ENCODE peak calls at places on chromosome X, in four cellular contexts. O is HFFc6, Q is A673, V is substantia nigra. M is an unnamed sample.

GRCh38 chrX:85992811-85993229 is 54.5 kb downstream of the CHM start:
- DNase-seq in Q (peak), O (peak), V (no peak), M (peak)

GRCh38 chrX:72258174-72258573 is 18.9 kb downstream of the RPS4X start:
- DNase-seq in O (peak), V (no peak), Q (no peak), M (no peak)

GRCh38 chrX:8433296-8434094 is 31.1 kb upstream of the VCX3B start:
- DNase-seq in Q (no peak), O (no peak), V (no peak), M (no peak)

GRCh38 chrX:150548251-150548650 is 20.2 kb upstream of the MTM1 start:
- DNase-seq in Q (no peak), O (no peak), V (no peak), M (no peak)

GRCh38 chrX:105013719-105014118 is 206.8 kb downstream of the TEX13A start:
- DNase-seq in Q (no peak), O (no peak), V (no peak), M (no peak)

GRCh38 chrX:51608071-51608470 is 10.6 kb downstream of the CENPVL3 start:
- DNase-seq in O (no peak), Q (no peak), V (no peak), M (peak)

GRCh38 chrX:1386338-1387127 is 5.4 kb downstream of the SLC25A6 start:
- DNase-seq in O (no peak), Q (no peak), V (no peak), M (no peak)

GRCh38 chrX:115690554-115691216 is 129.7 kb downstream of the PLS3 start:
- DNase-seq in V (peak), O (peak), Q (peak), M (peak)

GRCh38 chrX:12946838-12947544 is 27.9 kb upstream of the TMSB4X start:
- DNase-seq in Q (peak), O (peak), V (peak), M (peak)

M was measured in activated CD8-positive, alpha-beta T cell treated with anti-CD3 and anti-CD28 coated beads for 36 hours.